ENCODE peak calls at places on chromosomes 6 and 20, in ten cellular contexts. One of them, this sample, is unnamed.
A peak's percentile ranks its signal among the peaks of the same experiment; 100 is the strongest.

GRCh38 chr6:34489229-34489805 is 23.4 kb downstream of the PACSIN1 start:
- DNase-seq in GM12878: no peak
- DNase-seq in endodermal cell: no peak
- DNase-seq in H9: no peak
- DNase-seq in pancreas: no peak
- DNase-seq in tibial artery: no peak
- DNase-seq in IMR-90: no peak
- DNase-seq in vagina: no peak
- DNase-seq in uterus: no peak
- DNase-seq in spleen: peak; percentile 59
- DNase-seq in this sample: peak; percentile 29

GRCh38 chr6:24188571-24188970 is 62.6 kb downstream of the NRSN1 start:
- DNase-seq in GM12878: no peak
- DNase-seq in endodermal cell: no peak
- DNase-seq in H9: no peak
- DNase-seq in pancreas: no peak
- DNase-seq in tibial artery: no peak
- DNase-seq in IMR-90: no peak
- DNase-seq in vagina: no peak
- DNase-seq in uterus: no peak
- DNase-seq in spleen: no peak
- DNase-seq in this sample: no peak

GRCh38 chr20:59938696-59939051 is 1.4 kb downstream of the PPP1R3D start:
- DNase-seq in GM12878: no peak
- DNase-seq in endodermal cell: no peak
- DNase-seq in H9: no peak
- DNase-seq in pancreas: peak; percentile 31
- DNase-seq in tibial artery: no peak
- DNase-seq in IMR-90: peak; percentile 23
- DNase-seq in vagina: no peak
- DNase-seq in uterus: peak; percentile 23
- DNase-seq in spleen: no peak
- DNase-seq in this sample: peak; percentile 75

GRCh38 chr6:506508-506907 is 115.0 kb downstream of the IRF4 start:
- DNase-seq in GM12878: no peak
- DNase-seq in endodermal cell: no peak
- DNase-seq in H9: no peak
- DNase-seq in pancreas: no peak
- DNase-seq in tibial artery: no peak
- DNase-seq in IMR-90: no peak
- DNase-seq in vagina: no peak
- DNase-seq in uterus: no peak
- DNase-seq in spleen: no peak
- DNase-seq in this sample: no peak

GRCh38 chr6:45728674-45729073 is 287.0 kb downstream of the CLIC5 start:
- DNase-seq in GM12878: no peak
- DNase-seq in endodermal cell: no peak
- DNase-seq in H9: no peak
- DNase-seq in pancreas: no peak
- DNase-seq in tibial artery: no peak
- DNase-seq in IMR-90: peak; percentile 42
- DNase-seq in vagina: no peak
- DNase-seq in uterus: no peak
- DNase-seq in spleen: no peak
- DNase-seq in this sample: no peak

GRCh38 chr20:20395856-20396600 is 28.1 kb downstream of the INSM1 start:
- DNase-seq in GM12878: no peak
- DNase-seq in endodermal cell: no peak
- DNase-seq in H9: peak; percentile 46
- DNase-seq in pancreas: no peak
- DNase-seq in tibial artery: no peak
- DNase-seq in IMR-90: no peak
- DNase-seq in vagina: no peak
- DNase-seq in uterus: no peak
- DNase-seq in spleen: no peak
- DNase-seq in this sample: no peak

GRCh38 chr6:125671323-125671722 is 78.1 kb upstream of the HEY2 start:
- DNase-seq in GM12878: no peak
- DNase-seq in endodermal cell: no peak
- DNase-seq in H9: no peak
- DNase-seq in pancreas: no peak
- DNase-seq in tibial artery: no peak
- DNase-seq in IMR-90: no peak
- DNase-seq in vagina: no peak
- DNase-seq in uterus: no peak
- DNase-seq in spleen: no peak
- DNase-seq in this sample: no peak

GRCh38 chr6:48691420-48691819 is 580.4 kb upstream of the PTCHD4 start:
- DNase-seq in GM12878: no peak
- DNase-seq in endodermal cell: no peak
- DNase-seq in H9: no peak
- DNase-seq in pancreas: no peak
- DNase-seq in tibial artery: no peak
- DNase-seq in IMR-90: no peak
- DNase-seq in vagina: no peak
- DNase-seq in uterus: no peak
- DNase-seq in spleen: no peak
- DNase-seq in this sample: no peak

GRCh38 chr6:115545410-115545986 is 515.2 kb downstream of the FRK start:
- DNase-seq in GM12878: no peak
- DNase-seq in endodermal cell: peak; percentile 90
- DNase-seq in H9: peak; percentile 88
- DNase-seq in pancreas: no peak
- DNase-seq in tibial artery: no peak
- DNase-seq in IMR-90: no peak
- DNase-seq in vagina: no peak
- DNase-seq in uterus: no peak
- DNase-seq in spleen: no peak
- DNase-seq in this sample: no peak

GRCh38 chr20:51487525-51488279 is 54.8 kb downstream of the NFATC2 start:
- DNase-seq in GM12878: no peak
- DNase-seq in endodermal cell: no peak
- DNase-seq in H9: no peak
- DNase-seq in pancreas: no peak
- DNase-seq in tibial artery: no peak
- DNase-seq in IMR-90: peak; percentile 95
- DNase-seq in vagina: no peak
- DNase-seq in uterus: peak; percentile 56
- DNase-seq in spleen: peak; percentile 56
- DNase-seq in this sample: peak; percentile 98

GRCh38 chr6:105253787-105254186 is 74.0 kb upstream of the POPDC3 start:
- DNase-seq in GM12878: no peak
- DNase-seq in endodermal cell: no peak
- DNase-seq in H9: no peak
- DNase-seq in pancreas: no peak
- DNase-seq in tibial artery: no peak
- DNase-seq in IMR-90: no peak
- DNase-seq in vagina: no peak
- DNase-seq in uterus: no peak
- DNase-seq in spleen: no peak
- DNase-seq in this sample: no peak

GRCh38 chr6:106381871-106382270 is 21.4 kb downstream of the CRYBG1 start:
- DNase-seq in GM12878: no peak
- DNase-seq in endodermal cell: no peak
- DNase-seq in H9: no peak
- DNase-seq in pancreas: no peak
- DNase-seq in tibial artery: no peak
- DNase-seq in IMR-90: no peak
- DNase-seq in vagina: no peak
- DNase-seq in uterus: no peak
- DNase-seq in spleen: no peak
- DNase-seq in this sample: no peak

GRCh38 chr6:23280445-23280844 is 711.1 kb downstream of the HDGFL1 start:
- DNase-seq in GM12878: no peak
- DNase-seq in endodermal cell: no peak
- DNase-seq in H9: no peak
- DNase-seq in pancreas: no peak
- DNase-seq in tibial artery: no peak
- DNase-seq in IMR-90: no peak
- DNase-seq in vagina: no peak
- DNase-seq in uterus: no peak
- DNase-seq in spleen: no peak
- DNase-seq in this sample: no peak

GRCh38 chr20:64103871-64104666 is 3.3 kb downstream of the NPBWR2 start:
- DNase-seq in GM12878: no peak
- DNase-seq in endodermal cell: peak; percentile 71
- DNase-seq in H9: no peak
- DNase-seq in pancreas: no peak
- DNase-seq in tibial artery: peak; percentile 63
- DNase-seq in IMR-90: no peak
- DNase-seq in vagina: no peak
- DNase-seq in uterus: no peak
- DNase-seq in spleen: peak; percentile 50
- DNase-seq in this sample: peak; percentile 87

GRCh38 chr20:64010711-64011237 is 25.2 kb upstream of the C20orf204 start:
- DNase-seq in GM12878: peak; percentile 31
- DNase-seq in endodermal cell: no peak
- DNase-seq in H9: no peak
- DNase-seq in pancreas: no peak
- DNase-seq in tibial artery: no peak
- DNase-seq in IMR-90: peak; percentile 48
- DNase-seq in vagina: no peak
- DNase-seq in uterus: no peak
- DNase-seq in spleen: no peak
- DNase-seq in this sample: no peak

GRCh38 chr6:128597956-128598355 is 77.6 kb upstream of the PTPRK start:
- DNase-seq in GM12878: no peak
- DNase-seq in endodermal cell: no peak
- DNase-seq in H9: no peak
- DNase-seq in pancreas: no peak
- DNase-seq in tibial artery: no peak
- DNase-seq in IMR-90: no peak
- DNase-seq in vagina: no peak
- DNase-seq in uterus: no peak
- DNase-seq in spleen: no peak
- DNase-seq in this sample: no peak

GRCh38 chr6:41548098-41548840 is 2.1 kb downstream of the FOXP4 start:
- DNase-seq in GM12878: no peak
- DNase-seq in endodermal cell: peak; percentile 71
- DNase-seq in H9: no peak
- DNase-seq in pancreas: peak; percentile 49
- DNase-seq in tibial artery: no peak
- DNase-seq in IMR-90: no peak
- DNase-seq in vagina: no peak
- DNase-seq in uterus: no peak
- DNase-seq in spleen: peak; percentile 83
- DNase-seq in this sample: no peak

GRCh38 chr6:90403489-90404381 is 107.1 kb upstream of the BACH2 start:
- DNase-seq in GM12878: no peak
- DNase-seq in endodermal cell: peak; percentile 71
- DNase-seq in H9: peak; percentile 53
- DNase-seq in pancreas: no peak
- DNase-seq in tibial artery: no peak
- DNase-seq in IMR-90: peak; percentile 90
- DNase-seq in vagina: no peak
- DNase-seq in uterus: peak; percentile 39
- DNase-seq in spleen: no peak
- DNase-seq in this sample: no peak

GRCh38 chr6:137881522-137881886 is 14.4 kb downstream of the TNFAIP3 start:
- DNase-seq in GM12878: no peak
- DNase-seq in endodermal cell: no peak
- DNase-seq in H9: no peak
- DNase-seq in pancreas: no peak
- DNase-seq in tibial artery: no peak
- DNase-seq in IMR-90: no peak
- DNase-seq in vagina: no peak
- DNase-seq in uterus: no peak
- DNase-seq in spleen: no peak
- DNase-seq in this sample: no peak
- H3K27ac ChIP-seq in GM12878: no peak overlapping the region
- H3K27ac ChIP-seq in endodermal cell: no peak overlapping the region
- H3K27ac ChIP-seq in H9: no peak overlapping the region
- H3K27ac ChIP-seq in pancreas: no peak overlapping the region
- H3K27ac ChIP-seq in tibial artery: no peak overlapping the region
- H3K27ac ChIP-seq in IMR-90: no peak overlapping the region
- H3K27ac ChIP-seq in vagina: no peak overlapping the region
- H3K27ac ChIP-seq in uterus: no peak overlapping the region
- H3K27ac ChIP-seq in spleen: peak overlapping the region; percentile 80
- H3K27ac ChIP-seq in this sample: no peak overlapping the region

GRCh38 chr20:47509104-47509661 is 7.5 kb downstream of the NCOA3 start:
- DNase-seq in GM12878: no peak
- DNase-seq in endodermal cell: peak; percentile 35
- DNase-seq in H9: peak; percentile 21
- DNase-seq in pancreas: no peak
- DNase-seq in tibial artery: no peak
- DNase-seq in IMR-90: no peak
- DNase-seq in vagina: peak; percentile 3
- DNase-seq in uterus: no peak
- DNase-seq in spleen: no peak
- DNase-seq in this sample: no peak
- H3K4me1 ChIP-seq in GM12878: peaks cover 26% of the 10 kb centered on the region
- H3K4me1 ChIP-seq in endodermal cell: peaks cover 4% of the 10 kb centered on the region
- H3K4me1 ChIP-seq in H9: peaks cover 5% of the 10 kb centered on the region
- H3K4me1 ChIP-seq in pancreas: peaks cover 5% of the 10 kb centered on the region
- H3K4me1 ChIP-seq in tibial artery: peaks cover 57% of the 10 kb centered on the region
- H3K4me1 ChIP-seq in IMR-90: peaks cover 2% of the 10 kb centered on the region
- H3K4me1 ChIP-seq in vagina: peaks cover 30% of the 10 kb centered on the region
- H3K4me1 ChIP-seq in uterus: no peaks in the 10 kb centered on the region
- H3K4me1 ChIP-seq in spleen: peaks cover 92% of the 10 kb centered on the region
- H3K4me1 ChIP-seq in this sample: peaks cover 18% of the 10 kb centered on the region

GRCh38 chr6:63307581-63308246 is 12.1 kb downstream of the LGSN start:
- DNase-seq in GM12878: peak; percentile 13
- DNase-seq in endodermal cell: peak; percentile 46
- DNase-seq in H9: no peak
- DNase-seq in pancreas: no peak
- DNase-seq in tibial artery: no peak
- DNase-seq in IMR-90: peak; percentile 64
- DNase-seq in vagina: no peak
- DNase-seq in uterus: no peak
- DNase-seq in spleen: no peak
- DNase-seq in this sample: no peak
- TF ChIP-seq CTCF in GM12878: peak; percentile 63
- TF ChIP-seq CTCF in endodermal cell: peak; percentile 80
- TF ChIP-seq CTCF in H9: peak; percentile 69
- TF ChIP-seq CTCF in pancreas: no peak
- TF ChIP-seq CTCF in tibial artery: no peak
- TF ChIP-seq CTCF in IMR-90: peak; percentile 63
- TF ChIP-seq CTCF in vagina: no peak
- TF ChIP-seq CTCF in uterus: no peak
- TF ChIP-seq CTCF in spleen: peak; percentile 26
- TF ChIP-seq CTCF in this sample: peak; percentile 59

DNA sequence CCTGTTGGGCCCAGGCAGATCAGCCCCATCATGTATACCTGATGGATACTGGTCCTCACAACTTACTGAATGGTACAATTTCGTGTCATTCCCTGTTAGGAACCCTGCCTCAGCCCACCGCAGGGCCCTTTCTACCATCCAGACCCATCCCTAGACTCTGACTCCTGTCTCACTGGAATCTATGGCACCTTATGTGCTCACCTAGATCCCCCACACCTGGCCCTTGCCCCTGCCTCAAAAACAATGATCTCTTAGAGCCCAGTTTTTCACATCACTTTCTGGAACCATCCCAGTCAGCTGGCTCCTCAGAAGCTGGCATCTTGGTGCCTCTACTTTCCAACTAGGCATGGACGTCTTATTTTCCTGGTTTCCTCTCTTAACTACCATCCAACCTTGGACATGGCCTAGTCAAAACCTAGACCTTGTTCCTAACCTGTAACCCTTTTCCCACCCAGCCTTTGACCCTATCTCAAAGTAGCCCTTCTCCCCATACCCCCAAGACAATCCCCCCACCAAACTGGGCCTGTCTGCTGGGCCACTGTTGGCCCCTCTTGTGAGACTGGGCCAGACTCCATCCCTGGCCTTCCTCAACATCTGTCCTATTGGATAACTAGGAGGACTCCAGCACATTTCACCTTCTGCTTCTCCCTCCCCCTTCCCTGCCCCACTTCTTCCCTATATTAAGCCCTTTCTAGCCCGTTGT is 981 bp downstream of the HM13 start:
- DNase-seq in GM12878: no peak
- DNase-seq in endodermal cell: no peak
- DNase-seq in H9: no peak
- DNase-seq in pancreas: no peak
- DNase-seq in tibial artery: no peak
- DNase-seq in IMR-90: no peak
- DNase-seq in vagina: no peak
- DNase-seq in uterus: no peak
- DNase-seq in spleen: no peak
- DNase-seq in this sample: no peak
- H3K27ac ChIP-seq in GM12878: peak overlapping the region; percentile 85
- H3K27ac ChIP-seq in endodermal cell: no peak overlapping the region
- H3K27ac ChIP-seq in H9: no peak overlapping the region
- H3K27ac ChIP-seq in pancreas: peak overlapping the region; percentile 92
- H3K27ac ChIP-seq in tibial artery: peak overlapping the region; percentile 75
- H3K27ac ChIP-seq in IMR-90: peak overlapping the region; percentile 92
- H3K27ac ChIP-seq in vagina: peak overlapping the region; percentile 72
- H3K27ac ChIP-seq in uterus: peak overlapping the region; percentile 62
- H3K27ac ChIP-seq in spleen: peak overlapping the region; percentile 92
- H3K27ac ChIP-seq in this sample: peak overlapping the region; percentile 45